ENCODE peak calls at places on chromosome 7, in nine cellular contexts. Y is sigmoid colon; L is stomach; N is ascending aorta; J is RWPE2; Q is naive thymus-derived CD4-positive, alpha-beta T cell; U is fibroblast of lung; C is endodermal cell; B is Karpas-422. D is an unnamed sample. For H3K4me1 and H3K36me3, the result is how much of the 10 kb centered on the place peaks cover.

GRCh38 chr7:95478139-95479037 is 7.4 kb upstream of the ASB4 start:
- DNase-seq in Y (no peak), Q (no peak), L (no peak), N (no peak), C (peak), J (no peak), U (peak), B (peak), D (no peak)

GRCh38 chr7:143934526-143935340 is at the start of gene OR2F2:
- DNase-seq in B (no peak), N (no peak), J (no peak), Q (no peak), C (no peak), Y (no peak), U (peak), L (no peak), D (peak)

GRCh38 chr7:78197447-78197846 is 398.9 kb downstream of the PHTF2 start:
- DNase-seq in L (no peak), J (no peak), N (no peak), U (peak), Y (no peak), B (no peak), Q (no peak), C (no peak), D (no peak)

GRCh38 chr7:140008755-140009610 is 53.8 kb downstream of the PARP12 start:
- DNase-seq in J (no peak), Y (peak), U (no peak), C (no peak), L (peak), N (no peak), B (no peak), Q (no peak), D (no peak)

GRCh38 chr7:138244606-138245005 is 168.3 kb downstream of the AKR1D1 start:
- DNase-seq in C (no peak), U (no peak), N (no peak), B (no peak), L (no peak), Y (no peak), Q (no peak), J (no peak), D (no peak)

GRCh38 chr7:113289140-113289740 is 170.9 kb upstream of the SMIM30 start:
- DNase-seq in L (no peak), B (peak), J (no peak), Q (no peak), U (peak), N (no peak), C (no peak), Y (no peak), D (peak)

GRCh38 chr7:27235387-27236052 is 7.1 kb upstream of the EVX1 start:
- DNase-seq in C (peak), N (no peak), Q (no peak), B (no peak), Y (peak), L (peak), U (peak), J (no peak), D (peak)

GRCh38 chr7:2510909-2511768 is 8.4 kb upstream of the LFNG start:
- DNase-seq in L (peak), N (no peak), Y (no peak), C (peak), B (peak), J (no peak), U (no peak), Q (peak), D (no peak)

GRCh38 chr7:50283206-50283605 is 21.3 kb upstream of the IKZF1 start:
- DNase-seq in Q (no peak), B (no peak), U (no peak), C (no peak), Y (no peak), N (no peak), J (no peak), L (no peak), D (no peak)

GRCh38 chr7:4237296-4238235 is 444.5 kb upstream of the FOXK1 start:
- DNase-seq in U (no peak), B (no peak), Q (no peak), L (no peak), Y (peak), C (no peak), J (no peak), N (no peak), D (no peak)

GRCh38 chr7:154744226-154744860 is 258.6 kb downstream of the PAXIP1 start:
- DNase-seq in U (no peak), N (no peak), Y (no peak), C (peak), J (no peak), Q (no peak), L (peak), B (peak), D (no peak)

GRCh38 chr7:21946228-21946709 is 570 bp upstream of the CDCA7L start:
- DNase-seq in J (no peak), L (no peak), B (no peak), C (no peak), N (no peak), Q (no peak), U (no peak), Y (no peak), D (no peak)

GRCh38 chr7:97971120-97971989 is 18.6 kb downstream of the OCM2 start:
- DNase-seq in Q (no peak), L (no peak), B (peak), J (no peak), C (no peak), Y (no peak), U (peak), N (no peak), D (peak)

GRCh38 chr7:96040250-96040772 is 268.0 kb downstream of the DYNC1I1 start:
- DNase-seq in B (no peak), N (no peak), Q (no peak), L (no peak), Y (no peak), U (no peak), C (no peak), J (no peak), D (no peak)

GRCh38 chr7:32890553-32891045 is 961 bp downstream of the KBTBD2 start:
- DNase-seq in N (no peak), Q (peak), U (peak), J (no peak), L (no peak), B (peak), C (peak), Y (no peak), D (peak)

DNA sequence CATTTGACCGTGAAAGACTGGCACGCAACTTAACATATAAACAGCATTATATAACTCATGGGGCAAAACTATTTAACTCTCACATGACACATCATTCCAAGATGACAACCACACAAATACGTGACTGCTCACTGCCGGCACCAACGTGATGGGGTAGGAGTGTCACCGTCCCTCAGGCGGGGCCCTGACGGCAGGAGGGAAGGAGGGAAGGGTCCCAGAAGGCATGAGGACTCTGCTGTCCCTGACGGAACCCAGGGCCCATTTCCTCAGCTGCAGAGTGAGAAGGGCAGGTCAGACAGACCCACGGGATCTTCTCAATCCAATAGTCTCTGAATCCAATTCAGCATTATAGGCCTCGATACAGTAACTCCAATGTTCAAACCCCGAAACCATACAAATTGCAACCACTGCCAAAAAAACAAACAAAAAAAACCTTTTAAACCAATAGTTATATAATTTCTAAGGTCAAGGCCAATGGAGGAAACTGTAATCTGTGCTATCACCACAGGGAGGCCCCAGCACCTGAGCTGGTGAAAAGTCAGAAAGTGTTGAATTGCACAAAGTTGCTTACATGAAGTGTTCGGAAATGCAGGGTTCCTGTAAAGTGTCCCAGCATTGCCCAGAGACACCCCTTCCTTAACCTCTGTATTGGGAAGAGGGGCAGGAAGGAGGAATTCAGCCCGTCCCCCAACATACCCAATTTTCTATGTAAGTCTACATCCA is 137.4 kb downstream of the TNS3 start:
- DNase-seq in U (no peak), C (no peak), J (no peak), L (no peak), Q (no peak), N (no peak), B (peak), Y (no peak), D (no peak)
- H3K4me1 ChIP-seq in U (under half), C (under half), J (under half), L (half or more), Q (under half), N (under half), B (under half), Y (under half), D (under half)

GRCh38 chr7:5635461-5636445 is 145.7 kb downstream of the RNF216 start:
- DNase-seq in B (no peak), Q (no peak), Y (no peak), J (no peak), N (no peak), C (no peak), L (no peak), U (peak), D (no peak)

GRCh38 chr7:5637415-5637814 is 144.0 kb downstream of the RNF216 start:
- DNase-seq in B (no peak), C (no peak), Q (no peak), L (no peak), J (no peak), U (no peak), Y (no peak), N (no peak), D (no peak)

GRCh38 chr7:5636914-5637313 is 144.5 kb downstream of the RNF216 start:
- DNase-seq in J (no peak), C (peak), N (peak), Y (peak), L (peak), B (no peak), U (peak), Q (no peak), D (peak)

GRCh38 chr7:5634107-5634950 is 147.1 kb downstream of the RNF216 start:
- DNase-seq in J (no peak), C (peak), L (no peak), Y (peak), U (peak), Q (no peak), N (peak), B (no peak), D (peak)

DNA sequence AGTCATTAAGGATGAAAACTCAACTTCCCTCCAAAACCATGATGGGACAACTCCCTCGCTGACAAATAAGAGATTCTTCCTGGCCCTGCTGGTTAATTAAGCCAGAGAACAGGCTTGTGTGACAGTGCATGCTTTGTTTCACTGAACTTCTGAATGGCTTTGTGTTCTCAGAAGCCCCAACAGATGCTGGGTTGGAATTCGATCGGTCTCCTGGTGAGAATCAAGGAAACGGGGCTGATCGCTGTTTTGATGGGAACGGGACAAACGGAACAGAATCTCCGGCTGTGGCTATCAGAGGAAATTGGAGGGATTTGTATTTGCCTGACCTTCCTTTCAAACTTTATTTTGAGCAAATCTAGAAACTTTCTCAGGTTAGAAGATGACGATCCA is 145.0 kb downstream of the RNF216 start:
- DNase-seq in U (peak), N (no peak), J (no peak), B (no peak), C (no peak), Y (no peak), Q (no peak), L (no peak), D (no peak)
- H3K4me3 ChIP-seq in U (no peak), N (no peak), J (no peak), B (no peak), C (no peak), Y (no peak), Q (no peak), L (no peak), D (no peak)

GRCh38 chr7:36986429-36987362 is 262.4 kb upstream of the AOAH start:
- DNase-seq in U (peak), B (peak), N (peak), Y (no peak), J (no peak), Q (peak), L (peak), C (peak), D (peak)
- H3K36me3 ChIP-seq in U (under half), B (under half), N (under half), Y (under half), J (under half), Q (under half), L (under half), C (under half), D (under half)

DNA sequence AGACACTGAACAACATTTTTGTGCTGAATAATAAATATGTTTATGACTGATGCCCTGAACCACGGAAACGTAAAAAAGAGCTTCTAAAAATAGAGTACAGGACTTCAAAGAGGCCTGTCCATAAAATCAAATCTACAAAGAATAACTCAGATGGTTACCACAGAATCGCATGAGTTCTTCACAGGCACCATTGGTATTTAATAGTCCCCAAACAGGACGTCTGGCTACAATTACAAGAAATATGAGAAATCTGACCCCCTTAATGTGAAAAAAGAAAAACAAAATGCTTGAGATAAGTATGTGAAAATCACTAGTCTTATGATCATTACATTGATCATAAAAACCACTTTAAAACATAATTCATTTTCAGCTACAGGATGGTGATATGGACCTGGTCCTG is 20.8 kb downstream of the CYTH3 start:
- DNase-seq in B (no peak), Y (no peak), L (no peak), J (no peak), N (no peak), Q (no peak), U (peak), C (no peak), D (no peak)
- H3K4me1 ChIP-seq in B (under half), Y (under half), L (under half), J (under half), N (under half), Q (under half), U (under half), C (under half), D (half or more)

GRCh38 chr7:101507791-101508252 is 121.3 kb downstream of the MYL10 start:
- DNase-seq in U (peak), N (no peak), L (no peak), Q (peak), J (no peak), Y (no peak), B (peak), C (peak), D (peak)
- H3K4me3 ChIP-seq in U (no peak), N (no peak), L (no peak), Q (no peak), J (no peak), Y (no peak), B (no peak), C (no peak), D (no peak)